ENCODE peak calls at places on chromosomes 3 and 15, in six cellular contexts. R is stimulated activated CD8-positive, alpha-beta memory T cell treated with anti-CD3 and anti-CD28 coated beads, Interleukin-2, amount 100 ng/mL, for 48 hours; K is astrocyte of the spinal cord; O is CD8-positive, alpha-beta memory T cell; Q is HS-27A; S is bronchial epithelial cell. P is an unnamed sample.

GRCh38 chr3:193946945-193947344 is 189.0 kb upstream of the HES1 start:
- DNase-seq in R (no peak), K (no peak), O (no peak), Q (no peak), S (peak), P (peak)

GRCh38 chr3:39133822-39134221 is 19.6 kb downstream of the CSRNP1 start:
- DNase-seq in R (no peak), K (no peak), O (peak), Q (no peak), S (no peak), P (no peak)

GRCh38 chr3:12004741-12005513 is 739 bp downstream of the SYN2 start:
- DNase-seq in R (no peak), K (no peak), O (no peak), Q (no peak), S (no peak), P (no peak)

GRCh38 chr15:49902791-49903481 is 216.1 kb downstream of the ATP8B4 start:
- DNase-seq in R (no peak), K (peak), O (no peak), Q (no peak), S (no peak), P (no peak)

GRCh38 chr3:156174229-156174847 is 54.0 kb downstream of the KCNAB1 start:
- DNase-seq in R (no peak), K (peak), O (no peak), Q (no peak), S (peak), P (no peak)

GRCh38 chr3:77370413-77370812 is 330.5 kb downstream of the ROBO2 start:
- DNase-seq in R (no peak), K (peak), O (no peak), Q (peak), S (peak), P (peak)

GRCh38 chr15:57025264-57025939 is 107.0 kb downstream of the TCF12 start:
- DNase-seq in R (no peak), K (peak), O (no peak), Q (no peak), S (peak), P (peak)

GRCh38 chr3:67654099-67654831 is at the start of gene SUCLG2:
- DNase-seq in R (peak), K (peak), O (peak), Q (peak), S (peak), P (peak)

GRCh38 chr15:82105458-82106205 is 59.8 kb upstream of the MEX3B start:
- DNase-seq in R (no peak), K (peak), O (no peak), Q (peak), S (peak), P (no peak)

GRCh38 chr3:132343018-132343612 is 25.9 kb downstream of the ACP3 start:
- DNase-seq in R (no peak), K (peak), O (no peak), Q (no peak), S (peak), P (peak)

GRCh38 chr15:67574981-67575632 is 32.6 kb downstream of the MAP2K5 start:
- DNase-seq in R (no peak), K (peak), O (no peak), Q (no peak), S (no peak), P (no peak)

GRCh38 chr15:74006774-74007639 is 12.5 kb downstream of the PML start:
- DNase-seq in R (no peak), K (no peak), O (no peak), Q (no peak), S (no peak), P (no peak)

GRCh38 chr3:191100516-191100915 is 98.5 kb upstream of the OSTN start:
- DNase-seq in R (no peak), K (no peak), O (no peak), Q (no peak), S (peak), P (no peak)

GRCh38 chr3:127970966-127971592 is 56.0 kb downstream of the KBTBD12 start:
- DNase-seq in R (no peak), K (peak), O (no peak), Q (no peak), S (peak), P (peak)

GRCh38 chr3:155581579-155581978 is 163.3 kb downstream of the PLCH1 start:
- DNase-seq in R (no peak), K (no peak), O (no peak), Q (no peak), S (no peak), P (no peak)

GRCh38 chr15:74870496-74871213 is 2.5 kb downstream of the SCAMP2 start:
- DNase-seq in R (no peak), K (no peak), O (no peak), Q (no peak), S (peak), P (no peak)

GRCh38 chr3:155230382-155230781 is 63.1 kb downstream of the STRIT1 start:
- DNase-seq in R (no peak), K (peak), O (no peak), Q (no peak), S (peak), P (no peak)

P was measured in H4.